ENCODE peak calls at places on chromosomes 13 and 19, in six cellular contexts. One of them, this sample, is unnamed.

GRCh38 chr13:93687261-93687660 is 460.7 kb downstream of the GPC6 start:
- DNase-seq in H9: no peak
- DNase-seq in adrenal gland: no peak
- DNase-seq in HS-5: no peak
- DNase-seq in stimulated activated CD8-positive, alpha-beta memory T cell treated with anti-CD3 and anti-CD28 coated beads, Interleukin-2, amount 100 ng/mL, for 1 hour: no peak
- DNase-seq in NCI-H446 treated with DMSO at 0.1 percent for 48 hours: no peak
- DNase-seq in this sample: no peak

GRCh38 chr19:39128511-39129079 is 3.0 kb downstream of the PAK4 start:
- DNase-seq in NCI-H446 treated with DMSO at 0.1 percent for 48 hours: no peak
- DNase-seq in HS-5: no peak
- DNase-seq in adrenal gland: no peak
- DNase-seq in H9: no peak
- DNase-seq in stimulated activated CD8-positive, alpha-beta memory T cell treated with anti-CD3 and anti-CD28 coated beads, Interleukin-2, amount 100 ng/mL, for 1 hour: no peak
- DNase-seq in this sample: no peak

GRCh38 chr19:4518345-4519171 is at the start of gene PLIN4:
- DNase-seq in adrenal gland: no peak
- DNase-seq in H9: peak; percentile 68
- DNase-seq in NCI-H446 treated with DMSO at 0.1 percent for 48 hours: no peak
- DNase-seq in stimulated activated CD8-positive, alpha-beta memory T cell treated with anti-CD3 and anti-CD28 coated beads, Interleukin-2, amount 100 ng/mL, for 1 hour: no peak
- DNase-seq in HS-5: no peak
- DNase-seq in this sample: no peak

GRCh38 chr19:30083701-30084156 is 141.7 kb downstream of the URI1 start:
- DNase-seq in NCI-H446 treated with DMSO at 0.1 percent for 48 hours: no peak
- DNase-seq in stimulated activated CD8-positive, alpha-beta memory T cell treated with anti-CD3 and anti-CD28 coated beads, Interleukin-2, amount 100 ng/mL, for 1 hour: no peak
- DNase-seq in adrenal gland: no peak
- DNase-seq in H9: no peak
- DNase-seq in HS-5: no peak
- DNase-seq in this sample: no peak

GRCh38 chr13:43405457-43405856 is 381.3 kb downstream of the ENOX1 start:
- DNase-seq in stimulated activated CD8-positive, alpha-beta memory T cell treated with anti-CD3 and anti-CD28 coated beads, Interleukin-2, amount 100 ng/mL, for 1 hour: no peak
- DNase-seq in HS-5: no peak
- DNase-seq in NCI-H446 treated with DMSO at 0.1 percent for 48 hours: no peak
- DNase-seq in H9: no peak
- DNase-seq in adrenal gland: no peak
- DNase-seq in this sample: no peak

GRCh38 chr13:94267581-94267980 is 211.9 kb downstream of the DCT start:
- DNase-seq in NCI-H446 treated with DMSO at 0.1 percent for 48 hours: no peak
- DNase-seq in adrenal gland: no peak
- DNase-seq in stimulated activated CD8-positive, alpha-beta memory T cell treated with anti-CD3 and anti-CD28 coated beads, Interleukin-2, amount 100 ng/mL, for 1 hour: no peak
- DNase-seq in HS-5: no peak
- DNase-seq in H9: no peak
- DNase-seq in this sample: no peak

GRCh38 chr13:52862358-52863206 is 14.1 kb upstream of the PCDH8 start:
- DNase-seq in adrenal gland: peak; percentile 13
- DNase-seq in H9: peak; percentile 72
- DNase-seq in stimulated activated CD8-positive, alpha-beta memory T cell treated with anti-CD3 and anti-CD28 coated beads, Interleukin-2, amount 100 ng/mL, for 1 hour: no peak
- DNase-seq in HS-5: no peak
- DNase-seq in NCI-H446 treated with DMSO at 0.1 percent for 48 hours: no peak
- DNase-seq in this sample: no peak

GRCh38 chr19:43699506-43700367 is 16.1 kb upstream of the IRGC start:
- DNase-seq in NCI-H446 treated with DMSO at 0.1 percent for 48 hours: no peak
- DNase-seq in adrenal gland: no peak
- DNase-seq in H9: peak; percentile 85
- DNase-seq in HS-5: no peak
- DNase-seq in stimulated activated CD8-positive, alpha-beta memory T cell treated with anti-CD3 and anti-CD28 coated beads, Interleukin-2, amount 100 ng/mL, for 1 hour: no peak
- DNase-seq in this sample: no peak

GRCh38 chr19:1512671-1513491 is at the start of gene ADAMTSL5:
- DNase-seq in HS-5: no peak
- DNase-seq in H9: peak; percentile 58
- DNase-seq in stimulated activated CD8-positive, alpha-beta memory T cell treated with anti-CD3 and anti-CD28 coated beads, Interleukin-2, amount 100 ng/mL, for 1 hour: peak; percentile 17
- DNase-seq in adrenal gland: no peak
- DNase-seq in NCI-H446 treated with DMSO at 0.1 percent for 48 hours: no peak
- DNase-seq in this sample: no peak

GRCh38 chr13:95456837-95457236 is 95.7 kb upstream of the CLDN10 start:
- DNase-seq in adrenal gland: no peak
- DNase-seq in NCI-H446 treated with DMSO at 0.1 percent for 48 hours: no peak
- DNase-seq in stimulated activated CD8-positive, alpha-beta memory T cell treated with anti-CD3 and anti-CD28 coated beads, Interleukin-2, amount 100 ng/mL, for 1 hour: no peak
- DNase-seq in HS-5: no peak
- DNase-seq in H9: no peak
- DNase-seq in this sample: no peak

GRCh38 chr19:4556574-4557185 is 2.8 kb downstream of the SEMA6B start:
- DNase-seq in NCI-H446 treated with DMSO at 0.1 percent for 48 hours: no peak
- DNase-seq in stimulated activated CD8-positive, alpha-beta memory T cell treated with anti-CD3 and anti-CD28 coated beads, Interleukin-2, amount 100 ng/mL, for 1 hour: no peak
- DNase-seq in H9: peak; percentile 92
- DNase-seq in HS-5: no peak
- DNase-seq in adrenal gland: peak; percentile 53
- DNase-seq in this sample: peak; percentile 63

GRCh38 chr13:97895383-97895782 is 58.1 kb upstream of the IPO5 start:
- DNase-seq in adrenal gland: no peak
- DNase-seq in NCI-H446 treated with DMSO at 0.1 percent for 48 hours: no peak
- DNase-seq in stimulated activated CD8-positive, alpha-beta memory T cell treated with anti-CD3 and anti-CD28 coated beads, Interleukin-2, amount 100 ng/mL, for 1 hour: no peak
- DNase-seq in H9: no peak
- DNase-seq in HS-5: no peak
- DNase-seq in this sample: no peak

GRCh38 chr13:52650731-52651130 is 1.9 kb upstream of the SUGT1 start:
- DNase-seq in adrenal gland: no peak
- DNase-seq in stimulated activated CD8-positive, alpha-beta memory T cell treated with anti-CD3 and anti-CD28 coated beads, Interleukin-2, amount 100 ng/mL, for 1 hour: no peak
- DNase-seq in NCI-H446 treated with DMSO at 0.1 percent for 48 hours: no peak
- DNase-seq in H9: no peak
- DNase-seq in HS-5: no peak
- DNase-seq in this sample: peak; percentile 35

GRCh38 chr19:741506-742131 is 9.3 kb upstream of the MISP start:
- DNase-seq in H9: peak; percentile 65
- DNase-seq in HS-5: no peak
- DNase-seq in stimulated activated CD8-positive, alpha-beta memory T cell treated with anti-CD3 and anti-CD28 coated beads, Interleukin-2, amount 100 ng/mL, for 1 hour: no peak
- DNase-seq in NCI-H446 treated with DMSO at 0.1 percent for 48 hours: no peak
- DNase-seq in adrenal gland: no peak
- DNase-seq in this sample: no peak

GRCh38 chr19:6318772-6319171 is 14.6 kb downstream of the ACER1 start:
- DNase-seq in stimulated activated CD8-positive, alpha-beta memory T cell treated with anti-CD3 and anti-CD28 coated beads, Interleukin-2, amount 100 ng/mL, for 1 hour: no peak
- DNase-seq in HS-5: no peak
- DNase-seq in H9: no peak
- DNase-seq in NCI-H446 treated with DMSO at 0.1 percent for 48 hours: no peak
- DNase-seq in adrenal gland: no peak
- DNase-seq in this sample: no peak

GRCh38 chr13:45207319-45207718 is 6.5 kb upstream of the KCTD4 start:
- DNase-seq in adrenal gland: no peak
- DNase-seq in stimulated activated CD8-positive, alpha-beta memory T cell treated with anti-CD3 and anti-CD28 coated beads, Interleukin-2, amount 100 ng/mL, for 1 hour: no peak
- DNase-seq in NCI-H446 treated with DMSO at 0.1 percent for 48 hours: no peak
- DNase-seq in HS-5: no peak
- DNase-seq in H9: no peak
- DNase-seq in this sample: no peak

GRCh38 chr13:80469105-80469840 is 128.3 kb upstream of the SPRY2 start:
- DNase-seq in HS-5: no peak
- DNase-seq in H9: no peak
- DNase-seq in stimulated activated CD8-positive, alpha-beta memory T cell treated with anti-CD3 and anti-CD28 coated beads, Interleukin-2, amount 100 ng/mL, for 1 hour: no peak
- DNase-seq in NCI-H446 treated with DMSO at 0.1 percent for 48 hours: no peak
- DNase-seq in adrenal gland: no peak
- DNase-seq in this sample: no peak

GRCh38 chr13:101626925-101627555 is 174.6 kb downstream of the ITGBL1 start:
- DNase-seq in HS-5: no peak
- DNase-seq in stimulated activated CD8-positive, alpha-beta memory T cell treated with anti-CD3 and anti-CD28 coated beads, Interleukin-2, amount 100 ng/mL, for 1 hour: no peak
- DNase-seq in H9: no peak
- DNase-seq in NCI-H446 treated with DMSO at 0.1 percent for 48 hours: no peak
- DNase-seq in adrenal gland: no peak
- DNase-seq in this sample: no peak

GRCh38 chr13:27924529-27925141 is 4.8 kb downstream of the PDX1 start:
- DNase-seq in adrenal gland: no peak
- DNase-seq in HS-5: no peak
- DNase-seq in NCI-H446 treated with DMSO at 0.1 percent for 48 hours: no peak
- DNase-seq in stimulated activated CD8-positive, alpha-beta memory T cell treated with anti-CD3 and anti-CD28 coated beads, Interleukin-2, amount 100 ng/mL, for 1 hour: no peak
- DNase-seq in H9: peak; percentile 47
- DNase-seq in this sample: no peak

GRCh38 chr19:4977299-4978174 is 8.6 kb downstream of the KDM4B start:
- DNase-seq in H9: no peak
- DNase-seq in HS-5: no peak
- DNase-seq in stimulated activated CD8-positive, alpha-beta memory T cell treated with anti-CD3 and anti-CD28 coated beads, Interleukin-2, amount 100 ng/mL, for 1 hour: no peak
- DNase-seq in adrenal gland: peak; percentile 63
- DNase-seq in NCI-H446 treated with DMSO at 0.1 percent for 48 hours: peak; percentile 67
- DNase-seq in this sample: no peak

GRCh38 chr19:49847731-49848696 is 2.9 kb upstream of the PTOV1 start:
- DNase-seq in NCI-H446 treated with DMSO at 0.1 percent for 48 hours: no peak
- DNase-seq in HS-5: peak; percentile 75
- DNase-seq in stimulated activated CD8-positive, alpha-beta memory T cell treated with anti-CD3 and anti-CD28 coated beads, Interleukin-2, amount 100 ng/mL, for 1 hour: no peak
- DNase-seq in adrenal gland: no peak
- DNase-seq in H9: no peak
- DNase-seq in this sample: no peak

GRCh38 chr19:16575282-16575681 is 3.1 kb upstream of the SLC35E1 start:
- DNase-seq in H9: no peak
- DNase-seq in NCI-H446 treated with DMSO at 0.1 percent for 48 hours: no peak
- DNase-seq in HS-5: no peak
- DNase-seq in adrenal gland: no peak
- DNase-seq in stimulated activated CD8-positive, alpha-beta memory T cell treated with anti-CD3 and anti-CD28 coated beads, Interleukin-2, amount 100 ng/mL, for 1 hour: no peak
- DNase-seq in this sample: no peak

GRCh38 chr19:33927789-33928457 is 131.3 kb downstream of the KCTD15 start:
- DNase-seq in stimulated activated CD8-positive, alpha-beta memory T cell treated with anti-CD3 and anti-CD28 coated beads, Interleukin-2, amount 100 ng/mL, for 1 hour: no peak
- DNase-seq in NCI-H446 treated with DMSO at 0.1 percent for 48 hours: no peak
- DNase-seq in HS-5: no peak
- DNase-seq in H9: no peak
- DNase-seq in adrenal gland: no peak
- DNase-seq in this sample: no peak

GRCh38 chr13:106498158-106498557 is 37.3 kb downstream of the EFNB2 start:
- DNase-seq in H9: no peak
- DNase-seq in stimulated activated CD8-positive, alpha-beta memory T cell treated with anti-CD3 and anti-CD28 coated beads, Interleukin-2, amount 100 ng/mL, for 1 hour: no peak
- DNase-seq in NCI-H446 treated with DMSO at 0.1 percent for 48 hours: no peak
- DNase-seq in adrenal gland: no peak
- DNase-seq in HS-5: no peak
- DNase-seq in this sample: no peak

GRCh38 chr13:76799696-76800095 is 86.5 kb downstream of the KCTD12 start:
- DNase-seq in adrenal gland: no peak
- DNase-seq in stimulated activated CD8-positive, alpha-beta memory T cell treated with anti-CD3 and anti-CD28 coated beads, Interleukin-2, amount 100 ng/mL, for 1 hour: no peak
- DNase-seq in NCI-H446 treated with DMSO at 0.1 percent for 48 hours: no peak
- DNase-seq in H9: no peak
- DNase-seq in HS-5: no peak
- DNase-seq in this sample: no peak

GRCh38 chr19:39708594-39708993 is 4.3 kb downstream of the LGALS14 start:
- DNase-seq in adrenal gland: no peak
- DNase-seq in stimulated activated CD8-positive, alpha-beta memory T cell treated with anti-CD3 and anti-CD28 coated beads, Interleukin-2, amount 100 ng/mL, for 1 hour: no peak
- DNase-seq in NCI-H446 treated with DMSO at 0.1 percent for 48 hours: no peak
- DNase-seq in HS-5: no peak
- DNase-seq in H9: no peak
- DNase-seq in this sample: no peak

GRCh38 chr13:113969973-113970611 is 3.8 kb downstream of the C13orf46 start:
- DNase-seq in NCI-H446 treated with DMSO at 0.1 percent for 48 hours: no peak
- DNase-seq in H9: no peak
- DNase-seq in stimulated activated CD8-positive, alpha-beta memory T cell treated with anti-CD3 and anti-CD28 coated beads, Interleukin-2, amount 100 ng/mL, for 1 hour: no peak
- DNase-seq in adrenal gland: no peak
- DNase-seq in HS-5: no peak
- DNase-seq in this sample: no peak

GRCh38 chr19:53774011-53774410 is 50.1 kb downstream of the NLRP12 start:
- DNase-seq in H9: no peak
- DNase-seq in adrenal gland: no peak
- DNase-seq in stimulated activated CD8-positive, alpha-beta memory T cell treated with anti-CD3 and anti-CD28 coated beads, Interleukin-2, amount 100 ng/mL, for 1 hour: no peak
- DNase-seq in NCI-H446 treated with DMSO at 0.1 percent for 48 hours: no peak
- DNase-seq in HS-5: no peak
- DNase-seq in this sample: no peak

GRCh38 chr19:31099470-31100190 is 249.6 kb downstream of the TSHZ3 start:
- DNase-seq in HS-5: no peak
- DNase-seq in adrenal gland: no peak
- DNase-seq in H9: no peak
- DNase-seq in stimulated activated CD8-positive, alpha-beta memory T cell treated with anti-CD3 and anti-CD28 coated beads, Interleukin-2, amount 100 ng/mL, for 1 hour: no peak
- DNase-seq in NCI-H446 treated with DMSO at 0.1 percent for 48 hours: no peak
- DNase-seq in this sample: no peak

GRCh38 chr13:42814868-42815267 is 33.5 kb downstream of the FAM216B start:
- DNase-seq in adrenal gland: no peak
- DNase-seq in stimulated activated CD8-positive, alpha-beta memory T cell treated with anti-CD3 and anti-CD28 coated beads, Interleukin-2, amount 100 ng/mL, for 1 hour: no peak
- DNase-seq in NCI-H446 treated with DMSO at 0.1 percent for 48 hours: no peak
- DNase-seq in H9: no peak
- DNase-seq in HS-5: peak; percentile 53
- DNase-seq in this sample: no peak

GRCh38 chr13:21458816-21459701 is at the start of gene ZDHHC20:
- DNase-seq in HS-5: peak; percentile 6
- DNase-seq in H9: peak; percentile 91
- DNase-seq in adrenal gland: peak; percentile 88
- DNase-seq in stimulated activated CD8-positive, alpha-beta memory T cell treated with anti-CD3 and anti-CD28 coated beads, Interleukin-2, amount 100 ng/mL, for 1 hour: peak; percentile 86
- DNase-seq in NCI-H446 treated with DMSO at 0.1 percent for 48 hours: peak; percentile 59
- DNase-seq in this sample: peak; percentile 35

GRCh38 chr19:3599776-3600183 is 6.9 kb downstream of the TBXA2R start:
- DNase-seq in HS-5: no peak
- DNase-seq in NCI-H446 treated with DMSO at 0.1 percent for 48 hours: no peak
- DNase-seq in stimulated activated CD8-positive, alpha-beta memory T cell treated with anti-CD3 and anti-CD28 coated beads, Interleukin-2, amount 100 ng/mL, for 1 hour: no peak
- DNase-seq in adrenal gland: no peak
- DNase-seq in H9: peak; percentile 79
- DNase-seq in this sample: no peak

GRCh38 chr19:33514885-33515485 is 6.6 kb downstream of the PEPD start:
- DNase-seq in adrenal gland: no peak
- DNase-seq in stimulated activated CD8-positive, alpha-beta memory T cell treated with anti-CD3 and anti-CD28 coated beads, Interleukin-2, amount 100 ng/mL, for 1 hour: no peak
- DNase-seq in NCI-H446 treated with DMSO at 0.1 percent for 48 hours: no peak
- DNase-seq in H9: no peak
- DNase-seq in HS-5: no peak
- DNase-seq in this sample: peak; percentile 85

GRCh38 chr19:50361290-50362029 is 4.0 kb downstream of the NAPSA start:
- DNase-seq in NCI-H446 treated with DMSO at 0.1 percent for 48 hours: no peak
- DNase-seq in H9: no peak
- DNase-seq in adrenal gland: no peak
- DNase-seq in stimulated activated CD8-positive, alpha-beta memory T cell treated with anti-CD3 and anti-CD28 coated beads, Interleukin-2, amount 100 ng/mL, for 1 hour: no peak
- DNase-seq in HS-5: no peak
- DNase-seq in this sample: no peak

GRCh38 chr13:44417446-44417845 is 43.8 kb downstream of the SERP2 start:
- DNase-seq in NCI-H446 treated with DMSO at 0.1 percent for 48 hours: no peak
- DNase-seq in HS-5: no peak
- DNase-seq in H9: no peak
- DNase-seq in stimulated activated CD8-positive, alpha-beta memory T cell treated with anti-CD3 and anti-CD28 coated beads, Interleukin-2, amount 100 ng/mL, for 1 hour: no peak
- DNase-seq in adrenal gland: no peak
- DNase-seq in this sample: no peak

GRCh38 chr13:112804374-112804773 is 114.5 kb downstream of the ATP11A start:
- DNase-seq in H9: no peak
- DNase-seq in adrenal gland: no peak
- DNase-seq in stimulated activated CD8-positive, alpha-beta memory T cell treated with anti-CD3 and anti-CD28 coated beads, Interleukin-2, amount 100 ng/mL, for 1 hour: no peak
- DNase-seq in HS-5: no peak
- DNase-seq in NCI-H446 treated with DMSO at 0.1 percent for 48 hours: no peak
- DNase-seq in this sample: peak; percentile 26

GRCh38 chr13:20391597-20392452 is 133.8 kb downstream of the CRYL1 start:
- DNase-seq in H9: no peak
- DNase-seq in stimulated activated CD8-positive, alpha-beta memory T cell treated with anti-CD3 and anti-CD28 coated beads, Interleukin-2, amount 100 ng/mL, for 1 hour: no peak
- DNase-seq in adrenal gland: no peak
- DNase-seq in NCI-H446 treated with DMSO at 0.1 percent for 48 hours: no peak
- DNase-seq in HS-5: no peak
- DNase-seq in this sample: no peak

GRCh38 chr19:21474671-21475181 is 30.7 kb upstream of the ZNF429 start:
- DNase-seq in adrenal gland: peak; percentile 81
- DNase-seq in HS-5: no peak
- DNase-seq in H9: peak; percentile 95
- DNase-seq in NCI-H446 treated with DMSO at 0.1 percent for 48 hours: no peak
- DNase-seq in stimulated activated CD8-positive, alpha-beta memory T cell treated with anti-CD3 and anti-CD28 coated beads, Interleukin-2, amount 100 ng/mL, for 1 hour: peak; percentile 34
- DNase-seq in this sample: no peak

GRCh38 chr13:50592412-50593145 is 250.9 kb downstream of the DLEU7 start:
- DNase-seq in adrenal gland: no peak
- DNase-seq in NCI-H446 treated with DMSO at 0.1 percent for 48 hours: no peak
- DNase-seq in HS-5: peak; percentile 56
- DNase-seq in H9: no peak
- DNase-seq in stimulated activated CD8-positive, alpha-beta memory T cell treated with anti-CD3 and anti-CD28 coated beads, Interleukin-2, amount 100 ng/mL, for 1 hour: no peak
- DNase-seq in this sample: no peak

This sample was measured in CMK.